ENCODE peak calls at places on chromosomes 2 and 18, in eight cellular contexts. One of them, this sample, is unnamed.

GRCh38 chr2:101400516-101401315 is 13.4 kb upstream of the CREG2 start:
- DNase-seq in uterus: no peak
- DNase-seq in endothelial cell: no peak
- DNase-seq in AG04449: no peak
- DNase-seq in cardiac fibroblast: no peak
- DNase-seq in glutamatergic neuron: no peak
- DNase-seq in HFF-Myc: no peak
- DNase-seq in foreskin fibroblast: no peak
- DNase-seq in this sample: no peak

GRCh38 chr2:119958642-119959268 is 54.1 kb upstream of the EPB41L5 start:
- DNase-seq in uterus: no peak
- DNase-seq in endothelial cell: no peak
- DNase-seq in AG04449: peak; percentile 4
- DNase-seq in cardiac fibroblast: peak; percentile 50
- DNase-seq in glutamatergic neuron: no peak
- DNase-seq in HFF-Myc: no peak
- DNase-seq in foreskin fibroblast: peak; percentile 4
- DNase-seq in this sample: no peak

GRCh38 chr2:25494626-25495025 is 152.9 kb upstream of the DNMT3A start:
- DNase-seq in uterus: no peak
- DNase-seq in endothelial cell: no peak
- DNase-seq in AG04449: peak; percentile 57
- DNase-seq in cardiac fibroblast: peak; percentile 64
- DNase-seq in glutamatergic neuron: no peak
- DNase-seq in HFF-Myc: no peak
- DNase-seq in foreskin fibroblast: peak; percentile 55
- DNase-seq in this sample: peak; percentile 82

GRCh38 chr2:207239754-207240494 is 74.2 kb upstream of the KLF7 start:
- DNase-seq in uterus: no peak
- DNase-seq in endothelial cell: no peak
- DNase-seq in AG04449: no peak
- DNase-seq in cardiac fibroblast: peak; percentile 59
- DNase-seq in glutamatergic neuron: no peak
- DNase-seq in HFF-Myc: no peak
- DNase-seq in foreskin fibroblast: no peak
- DNase-seq in this sample: no peak

GRCh38 chr2:41963661-41964525 is 83.9 kb upstream of the PKDCC start:
- DNase-seq in uterus: peak; percentile 80
- DNase-seq in endothelial cell: peak; percentile 43
- DNase-seq in AG04449: no peak
- DNase-seq in cardiac fibroblast: peak; percentile 94
- DNase-seq in glutamatergic neuron: no peak
- DNase-seq in HFF-Myc: no peak
- DNase-seq in foreskin fibroblast: no peak
- DNase-seq in this sample: no peak

GRCh38 chr18:2857491-2858063 is 10.8 kb downstream of the EMILIN2 start:
- DNase-seq in uterus: peak; percentile 94
- DNase-seq in endothelial cell: no peak
- DNase-seq in AG04449: peak; percentile 60
- DNase-seq in cardiac fibroblast: peak; percentile 100
- DNase-seq in glutamatergic neuron: no peak
- DNase-seq in HFF-Myc: no peak
- DNase-seq in foreskin fibroblast: peak; percentile 99
- DNase-seq in this sample: no peak

GRCh38 chr2:216802516-216803265 is 57.2 kb downstream of the TNP1 start:
- DNase-seq in uterus: no peak
- DNase-seq in endothelial cell: no peak
- DNase-seq in AG04449: no peak
- DNase-seq in cardiac fibroblast: no peak
- DNase-seq in glutamatergic neuron: no peak
- DNase-seq in HFF-Myc: no peak
- DNase-seq in foreskin fibroblast: no peak
- DNase-seq in this sample: no peak

GRCh38 chr2:135792401-135793152 is 44.4 kb downstream of the LCT start:
- DNase-seq in uterus: no peak
- DNase-seq in endothelial cell: no peak
- DNase-seq in AG04449: no peak
- DNase-seq in cardiac fibroblast: no peak
- DNase-seq in glutamatergic neuron: no peak
- DNase-seq in HFF-Myc: no peak
- DNase-seq in foreskin fibroblast: no peak
- DNase-seq in this sample: no peak

GRCh38 chr18:40841473-40841872 is 1113.6 kb upstream of the PIK3C3 start:
- DNase-seq in uterus: no peak
- DNase-seq in endothelial cell: no peak
- DNase-seq in AG04449: peak; percentile 38
- DNase-seq in cardiac fibroblast: peak; percentile 52
- DNase-seq in glutamatergic neuron: no peak
- DNase-seq in HFF-Myc: peak; percentile 2
- DNase-seq in foreskin fibroblast: peak; percentile 28
- DNase-seq in this sample: peak; percentile 57

GRCh38 chr2:139209586-139209985 is 429.4 kb upstream of the NXPH2 start:
- DNase-seq in uterus: no peak
- DNase-seq in endothelial cell: no peak
- DNase-seq in AG04449: no peak
- DNase-seq in cardiac fibroblast: no peak
- DNase-seq in glutamatergic neuron: no peak
- DNase-seq in HFF-Myc: no peak
- DNase-seq in foreskin fibroblast: no peak
- DNase-seq in this sample: no peak

GRCh38 chr18:75393721-75394120 is 33.8 kb downstream of the SMIM21 start:
- DNase-seq in uterus: no peak
- DNase-seq in endothelial cell: no peak
- DNase-seq in AG04449: no peak
- DNase-seq in cardiac fibroblast: no peak
- DNase-seq in glutamatergic neuron: no peak
- DNase-seq in HFF-Myc: peak; percentile 25
- DNase-seq in foreskin fibroblast: peak; percentile 11
- DNase-seq in this sample: no peak

GRCh38 chr2:187371221-187371620 is 76.8 kb downstream of the CALCRL start:
- DNase-seq in uterus: no peak
- DNase-seq in endothelial cell: no peak
- DNase-seq in AG04449: no peak
- DNase-seq in cardiac fibroblast: no peak
- DNase-seq in glutamatergic neuron: no peak
- DNase-seq in HFF-Myc: no peak
- DNase-seq in foreskin fibroblast: no peak
- DNase-seq in this sample: no peak

GRCh38 chr18:68840554-68841263 is 42.8 kb downstream of the CCDC102B start:
- DNase-seq in uterus: no peak
- DNase-seq in endothelial cell: no peak
- DNase-seq in AG04449: peak; percentile 68
- DNase-seq in cardiac fibroblast: peak; percentile 94
- DNase-seq in glutamatergic neuron: no peak
- DNase-seq in HFF-Myc: peak; percentile 88
- DNase-seq in foreskin fibroblast: peak; percentile 91
- DNase-seq in this sample: peak; percentile 88

GRCh38 chr2:157076526-157077161 is 180.9 kb upstream of the GALNT5 start:
- DNase-seq in uterus: no peak
- DNase-seq in endothelial cell: no peak
- DNase-seq in AG04449: no peak
- DNase-seq in cardiac fibroblast: no peak
- DNase-seq in glutamatergic neuron: no peak
- DNase-seq in HFF-Myc: no peak
- DNase-seq in foreskin fibroblast: no peak
- DNase-seq in this sample: no peak

GRCh38 chr18:55779711-55780590 is 192.0 kb upstream of the TCF4 start:
- DNase-seq in uterus: peak; percentile 47
- DNase-seq in endothelial cell: peak; percentile 69
- DNase-seq in AG04449: no peak
- DNase-seq in cardiac fibroblast: peak; percentile 52
- DNase-seq in glutamatergic neuron: peak; percentile 74
- DNase-seq in HFF-Myc: no peak
- DNase-seq in foreskin fibroblast: no peak
- DNase-seq in this sample: no peak
- TF ChIP-seq CTCF in uterus: peak; percentile 63
- TF ChIP-seq CTCF in endothelial cell: no peak
- TF ChIP-seq CTCF in AG04449: no peak
- TF ChIP-seq CTCF in cardiac fibroblast: no peak
- TF ChIP-seq CTCF in glutamatergic neuron: no peak
- TF ChIP-seq CTCF in HFF-Myc: peak; percentile 4
- TF ChIP-seq CTCF in foreskin fibroblast: peak; percentile 11
- TF ChIP-seq CTCF in this sample: no peak

GRCh38 chr2:239598732-239599090 is 197.9 kb upstream of the HDAC4 start:
- DNase-seq in uterus: no peak
- DNase-seq in endothelial cell: no peak
- DNase-seq in AG04449: no peak
- DNase-seq in cardiac fibroblast: no peak
- DNase-seq in glutamatergic neuron: peak; percentile 7
- DNase-seq in HFF-Myc: no peak
- DNase-seq in foreskin fibroblast: no peak
- DNase-seq in this sample: no peak
- TF ChIP-seq CTCF in uterus: no peak
- TF ChIP-seq CTCF in endothelial cell: no peak
- TF ChIP-seq CTCF in AG04449: no peak
- TF ChIP-seq CTCF in cardiac fibroblast: no peak
- TF ChIP-seq CTCF in glutamatergic neuron: no peak
- TF ChIP-seq CTCF in HFF-Myc: no peak
- TF ChIP-seq CTCF in foreskin fibroblast: no peak
- TF ChIP-seq CTCF in this sample: no peak

GRCh38 chr2:173400760-173401159 is 46.1 kb downstream of the CDCA7 start:
- DNase-seq in uterus: no peak
- DNase-seq in endothelial cell: peak; percentile 42
- DNase-seq in AG04449: no peak
- DNase-seq in cardiac fibroblast: no peak
- DNase-seq in glutamatergic neuron: no peak
- DNase-seq in HFF-Myc: no peak
- DNase-seq in foreskin fibroblast: no peak
- DNase-seq in this sample: no peak
- TF ChIP-seq CTCF in uterus: no peak
- TF ChIP-seq CTCF in endothelial cell: peak; percentile 43
- TF ChIP-seq CTCF in AG04449: peak; percentile 15
- TF ChIP-seq CTCF in cardiac fibroblast: peak; percentile 34
- TF ChIP-seq CTCF in glutamatergic neuron: peak; percentile 49
- TF ChIP-seq CTCF in HFF-Myc: peak; percentile 30
- TF ChIP-seq CTCF in foreskin fibroblast: no peak
- TF ChIP-seq CTCF in this sample: peak; percentile 23

DNA sequence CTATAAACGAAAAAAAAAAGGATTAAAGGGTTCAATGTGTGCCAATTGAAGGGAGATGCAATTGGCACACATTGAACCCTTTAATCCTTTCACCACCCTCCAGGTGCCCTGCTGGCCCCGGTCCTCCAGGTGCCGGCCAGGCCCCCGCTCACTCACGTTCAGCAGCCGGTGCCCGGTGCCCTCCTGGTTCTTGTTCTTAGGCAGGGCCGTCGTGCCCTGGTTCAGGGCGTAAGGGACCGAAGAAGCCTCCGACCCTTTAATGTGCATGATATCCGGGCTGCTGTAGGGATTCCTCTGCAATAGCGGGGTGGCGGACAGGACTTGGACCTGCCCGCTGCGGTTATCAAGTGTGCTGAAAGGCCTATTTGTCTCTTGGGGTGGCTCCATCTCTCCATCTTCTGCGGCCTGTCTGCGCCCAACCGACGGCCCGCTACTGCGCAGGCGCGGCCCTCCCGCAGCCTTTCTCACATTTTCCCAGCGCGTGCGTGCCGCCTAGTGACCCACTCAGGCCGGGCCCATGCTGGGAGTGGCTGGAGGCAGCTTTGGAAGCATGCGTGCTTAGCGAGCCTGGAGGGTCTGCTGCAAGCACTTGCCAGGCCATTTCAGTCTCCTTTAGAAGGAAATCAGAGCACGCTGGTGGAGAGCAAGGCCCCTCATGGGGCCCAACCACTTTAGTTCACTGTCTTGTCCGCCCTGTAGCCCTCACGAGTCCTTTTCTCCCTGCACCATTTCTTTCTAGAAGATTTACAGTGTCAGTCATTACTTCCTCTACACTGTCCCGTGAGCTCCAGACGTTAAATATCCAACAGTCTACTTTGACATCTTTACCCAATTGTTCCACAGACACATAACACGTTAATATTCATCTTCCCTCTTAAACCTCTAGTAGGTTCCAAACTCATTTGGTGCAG is 24.3 kb downstream of the TMEM237 start:
- DNase-seq in uterus: peak; percentile 75
- DNase-seq in endothelial cell: peak; percentile 18
- DNase-seq in AG04449: no peak
- DNase-seq in cardiac fibroblast: peak; percentile 85
- DNase-seq in glutamatergic neuron: peak; percentile 27
- DNase-seq in HFF-Myc: no peak
- DNase-seq in foreskin fibroblast: peak; percentile 39
- DNase-seq in this sample: no peak
- TF ChIP-seq CTCF in uterus: peak; percentile 53
- TF ChIP-seq CTCF in endothelial cell: no peak
- TF ChIP-seq CTCF in AG04449: peak; percentile 52
- TF ChIP-seq CTCF in cardiac fibroblast: peak; percentile 52
- TF ChIP-seq CTCF in glutamatergic neuron: no peak
- TF ChIP-seq CTCF in HFF-Myc: peak; percentile 45
- TF ChIP-seq CTCF in foreskin fibroblast: peak; percentile 46
- TF ChIP-seq CTCF in this sample: peak; percentile 9

GRCh38 chr2:180991361-180991760 is 11.0 kb downstream of the UBE2E3 start:
- DNase-seq in uterus: no peak
- DNase-seq in endothelial cell: no peak
- DNase-seq in AG04449: no peak
- DNase-seq in cardiac fibroblast: no peak
- DNase-seq in glutamatergic neuron: no peak
- DNase-seq in HFF-Myc: no peak
- DNase-seq in foreskin fibroblast: no peak
- DNase-seq in this sample: no peak
- TF ChIP-seq CTCF in uterus: no peak
- TF ChIP-seq CTCF in endothelial cell: peak; percentile 45
- TF ChIP-seq CTCF in AG04449: no peak
- TF ChIP-seq CTCF in cardiac fibroblast: no peak
- TF ChIP-seq CTCF in glutamatergic neuron: peak; percentile 24
- TF ChIP-seq CTCF in HFF-Myc: no peak
- TF ChIP-seq CTCF in foreskin fibroblast: no peak
- TF ChIP-seq CTCF in this sample: no peak

GRCh38 chr2:147331790-147332419 is 512.9 kb upstream of the ACVR2A start:
- DNase-seq in uterus: no peak
- DNase-seq in endothelial cell: peak; percentile 53
- DNase-seq in AG04449: no peak
- DNase-seq in cardiac fibroblast: peak; percentile 61
- DNase-seq in glutamatergic neuron: no peak
- DNase-seq in HFF-Myc: no peak
- DNase-seq in foreskin fibroblast: peak; percentile 1
- DNase-seq in this sample: peak; percentile 13
- TF ChIP-seq CTCF in uterus: no peak
- TF ChIP-seq CTCF in endothelial cell: peak; percentile 61
- TF ChIP-seq CTCF in AG04449: no peak
- TF ChIP-seq CTCF in cardiac fibroblast: peak; percentile 27
- TF ChIP-seq CTCF in glutamatergic neuron: peak; percentile 51
- TF ChIP-seq CTCF in HFF-Myc: peak; percentile 19
- TF ChIP-seq CTCF in foreskin fibroblast: no peak
- TF ChIP-seq CTCF in this sample: peak; percentile 56

GRCh38 chr2:147873859-147874483 is 29.1 kb downstream of the ACVR2A start:
- DNase-seq in uterus: no peak
- DNase-seq in endothelial cell: no peak
- DNase-seq in AG04449: no peak
- DNase-seq in cardiac fibroblast: no peak
- DNase-seq in glutamatergic neuron: no peak
- DNase-seq in HFF-Myc: no peak
- DNase-seq in foreskin fibroblast: no peak
- DNase-seq in this sample: no peak
- TF ChIP-seq CTCF in uterus: no peak
- TF ChIP-seq CTCF in endothelial cell: no peak
- TF ChIP-seq CTCF in AG04449: no peak
- TF ChIP-seq CTCF in cardiac fibroblast: no peak
- TF ChIP-seq CTCF in glutamatergic neuron: no peak
- TF ChIP-seq CTCF in HFF-Myc: no peak
- TF ChIP-seq CTCF in foreskin fibroblast: no peak
- TF ChIP-seq CTCF in this sample: no peak

This sample was measured in astrocyte of the cerebellum.